ENCODE peak calls at places on chromosomes 5 and 9, in ten cellular contexts. F is GM12891, T is transverse colon, I is breast epithelium, B is SK-N-SH, O is prostate gland, S is SK-N-MC, D is stomach, U is H1, H is HepG2. K is an unnamed sample.

GRCh38 chr5:73825219-73825618 is 199.2 kb downstream of the ARHGEF28 start:
- DNase-seq in F (no peak), T (no peak), I (no peak), B (no peak), O (no peak), S (no peak), D (no peak), U (no peak), H (no peak), K (no peak)

GRCh38 chr9:95857122-95857521 is 18.4 kb upstream of the ERCC6L2 start:
- DNase-seq in F (no peak), T (no peak), I (no peak), B (peak), O (no peak), S (no peak), D (no peak), U (no peak), H (peak), K (peak)

GRCh38 chr5:173204185-173204979 is 30.6 kb downstream of the NKX2-5 start:
- DNase-seq in F (no peak), T (no peak), I (no peak), B (no peak), O (no peak), S (no peak), D (no peak), U (no peak), H (peak), K (peak)

GRCh38 chr5:128109766-128110165 is 26.2 kb downstream of the SLC12A2 start:
- DNase-seq in F (no peak), T (no peak), I (no peak), B (no peak), O (no peak), S (no peak), D (no peak), U (no peak), H (no peak), K (no peak)

GRCh38 chr5:153939101-153939500 is 99.6 kb downstream of the FAM114A2 start:
- DNase-seq in F (no peak), T (no peak), I (no peak), B (no peak), O (no peak), S (no peak), D (no peak), U (no peak), H (no peak), K (no peak)

GRCh38 chr9:133684461-133685361 is 48.5 kb downstream of the DBH start:
- DNase-seq in F (no peak), T (no peak), I (no peak), B (no peak), O (no peak), S (no peak), D (no peak), U (no peak), H (no peak), K (no peak)

GRCh38 chr9:114799441-114799840 is 6.4 kb downstream of the TNFSF15 start:
- DNase-seq in F (no peak), T (no peak), I (no peak), B (peak), O (no peak), S (no peak), D (no peak), U (peak), H (peak), K (no peak)

GRCh38 chr9:38232895-38233294 is 159.6 kb upstream of the ALDH1B1 start:
- DNase-seq in F (no peak), T (no peak), I (no peak), B (no peak), O (no peak), S (no peak), D (no peak), U (no peak), H (no peak), K (no peak)

GRCh38 chr5:185095-186070 is 5.9 kb upstream of the LRRC14B start:
- DNase-seq in F (no peak), T (no peak), I (no peak), B (no peak), O (no peak), S (no peak), D (no peak), U (no peak), H (no peak), K (no peak)

GRCh38 chr5:150774145-150774544 is 4.4 kb upstream of the SMIM3 start:
- DNase-seq in F (no peak), T (no peak), I (no peak), B (peak), O (no peak), S (no peak), D (no peak), U (no peak), H (no peak), K (peak)

GRCh38 chr5:96384353-96384752 is 48.7 kb downstream of the PCSK1 start:
- DNase-seq in F (no peak), T (no peak), I (peak), B (no peak), O (no peak), S (no peak), D (no peak), U (no peak), H (peak), K (peak)

GRCh38 chr5:140145818-140146522 is 20.2 kb downstream of the IGIP start:
- DNase-seq in F (peak), T (peak), I (no peak), B (peak), O (peak), S (no peak), D (peak), U (no peak), H (peak), K (peak)

GRCh38 chr9:6194934-6195333 is 20.7 kb upstream of the IL33 start:
- DNase-seq in F (no peak), T (no peak), I (no peak), B (no peak), O (no peak), S (no peak), D (no peak), U (no peak), H (peak), K (no peak)

GRCh38 chr5:114101153-114101552 is 260.7 kb upstream of the KCNN2 start:
- DNase-seq in F (no peak), T (no peak), I (no peak), B (peak), O (peak), S (no peak), D (no peak), U (no peak), H (peak), K (peak)

GRCh38 chr5:72633649-72634048 is 126.4 kb upstream of the ZNF366 start:
- DNase-seq in F (no peak), T (no peak), I (no peak), B (no peak), O (no peak), S (no peak), D (no peak), U (no peak), H (no peak), K (no peak)

GRCh38 chr9:91116226-91116625 is 245.5 kb downstream of the AUH start:
- DNase-seq in F (no peak), T (no peak), I (no peak), B (no peak), O (no peak), S (no peak), D (peak), U (no peak), H (no peak), K (no peak)

GRCh38 chr9:132694144-132694543 is 23.9 kb downstream of the GTF3C4 start:
- DNase-seq in F (no peak), T (no peak), I (no peak), B (no peak), O (no peak), S (no peak), D (no peak), U (no peak), H (no peak), K (no peak)

DNA sequence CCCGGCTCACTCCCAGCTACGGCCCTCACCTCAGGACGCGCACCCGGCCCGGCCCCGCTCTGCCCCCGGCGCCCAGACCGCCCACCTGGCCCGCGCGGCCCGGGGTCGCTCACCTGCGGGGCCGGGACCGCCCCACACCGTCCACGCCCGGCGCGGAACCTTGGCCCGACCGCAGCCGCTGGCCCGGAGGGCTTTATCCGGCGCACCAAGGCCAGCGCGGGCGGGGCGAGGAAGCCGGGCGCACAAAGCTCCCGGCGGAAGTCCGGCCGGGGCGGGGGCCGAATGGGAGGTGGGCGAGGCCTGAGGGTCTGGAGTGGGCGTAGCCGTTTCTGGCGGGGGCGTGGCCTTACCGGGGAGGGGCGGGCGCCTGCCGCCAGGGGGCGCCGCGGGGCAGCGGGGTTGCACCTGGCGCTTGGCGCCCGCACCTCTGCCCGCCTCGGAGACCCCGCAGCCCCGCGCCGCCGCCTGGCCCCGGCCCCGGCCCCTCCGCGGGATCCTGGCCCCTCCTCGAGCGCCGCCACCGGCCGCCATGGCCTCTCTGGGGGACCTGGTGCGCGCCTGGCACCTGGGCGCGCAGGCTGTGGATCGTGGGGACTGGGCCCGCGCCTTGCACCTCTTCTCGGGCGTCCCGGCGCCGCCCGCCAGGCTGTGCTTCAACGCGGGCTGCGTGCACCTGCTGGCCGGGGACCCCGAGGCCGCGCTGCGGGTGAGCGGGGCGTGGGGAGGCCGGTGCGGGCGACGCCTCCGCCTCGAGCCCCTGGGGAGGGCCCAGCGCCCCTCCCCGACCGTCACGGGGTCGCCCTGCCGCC is at the start of the genes EXD3 and NOXA1:
- DNase-seq in F (peak), T (peak), I (peak), B (peak), O (peak), S (peak), D (peak), U (peak), H (peak), K (peak)
- TF ChIP-seq POLR2AphosphoS5 in F (no peak), T (peak), I (peak), B (no peak), O (peak), S (peak), D (peak), U (no peak), H (no peak), K (peak)

GRCh38 chr9:89695441-89695891 is 90.7 kb downstream of the GADD45G start:
- DNase-seq in F (no peak), T (no peak), I (no peak), B (no peak), O (no peak), S (no peak), D (no peak), U (no peak), H (no peak), K (no peak)
- TF ChIP-seq POLR2AphosphoS5 in F (no peak), T (no peak), I (no peak), B (no peak), O (no peak), S (no peak), D (no peak), U (no peak), H (no peak), K (no peak)

GRCh38 chr5:134005415-134006118 is 792 bp upstream of the VDAC1 start:
- DNase-seq in F (peak), T (peak), I (no peak), B (peak), O (peak), S (no peak), D (peak), U (no peak), H (no peak), K (no peak)

GRCh38 chr5:134003957-134004625 is 684 bp downstream of the VDAC1 start:
- DNase-seq in F (peak), T (peak), I (peak), B (peak), O (peak), S (no peak), D (peak), U (no peak), H (no peak), K (peak)

GRCh38 chr5:134007581-134008256 is 2.9 kb upstream of the VDAC1 start:
- DNase-seq in F (no peak), T (no peak), I (no peak), B (peak), O (no peak), S (no peak), D (no peak), U (no peak), H (no peak), K (no peak)

GRCh38 chr5:134004626-134005414 is at the start of gene VDAC1:
- DNase-seq in F (peak), T (peak), I (peak), B (peak), O (peak), S (no peak), D (peak), U (no peak), H (no peak), K (peak)

DNA sequence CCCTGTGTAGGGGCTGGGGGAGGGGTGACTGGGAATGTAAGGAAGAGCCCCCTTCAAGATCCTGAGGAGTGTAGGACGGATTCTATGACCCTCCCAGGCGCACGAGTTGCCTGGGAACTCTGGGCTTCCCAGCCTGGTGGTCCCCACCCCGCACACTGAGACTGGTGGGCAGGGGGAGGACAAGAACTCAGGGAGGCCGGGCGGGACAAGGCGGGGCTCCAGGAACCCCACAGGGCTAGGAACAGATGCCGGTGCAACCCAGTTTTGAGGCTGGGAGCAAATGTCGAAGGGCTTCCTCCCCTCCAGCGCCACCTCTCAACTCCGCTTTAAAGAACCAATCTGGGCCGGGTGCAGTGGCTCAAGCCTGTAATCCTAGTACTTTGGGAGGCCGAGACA is 1.3 kb upstream of the VDAC1 start:
- DNase-seq in F (no peak), T (no peak), I (no peak), B (no peak), O (no peak), S (no peak), D (no peak), U (no peak), H (no peak), K (no peak)
- TF ChIP-seq POLR2AphosphoS5 in F (no peak), T (no peak), I (no peak), B (no peak), O (no peak), S (no peak), D (no peak), U (no peak), H (no peak), K (no peak)

GRCh38 chr9:15480028-15480427 is 30.7 kb downstream of the PSIP1 start:
- DNase-seq in F (no peak), T (no peak), I (no peak), B (no peak), O (no peak), S (no peak), D (no peak), U (no peak), H (peak), K (no peak)

GRCh38 chr9:15475923-15476536 is 34.7 kb downstream of the PSIP1 start:
- DNase-seq in F (no peak), T (no peak), I (no peak), B (no peak), O (no peak), S (no peak), D (no peak), U (no peak), H (no peak), K (no peak)
- TF ChIP-seq POLR2AphosphoS5 in F (no peak), T (no peak), I (no peak), B (no peak), O (no peak), S (no peak), D (no peak), U (no peak), H (no peak), K (no peak)

DNA sequence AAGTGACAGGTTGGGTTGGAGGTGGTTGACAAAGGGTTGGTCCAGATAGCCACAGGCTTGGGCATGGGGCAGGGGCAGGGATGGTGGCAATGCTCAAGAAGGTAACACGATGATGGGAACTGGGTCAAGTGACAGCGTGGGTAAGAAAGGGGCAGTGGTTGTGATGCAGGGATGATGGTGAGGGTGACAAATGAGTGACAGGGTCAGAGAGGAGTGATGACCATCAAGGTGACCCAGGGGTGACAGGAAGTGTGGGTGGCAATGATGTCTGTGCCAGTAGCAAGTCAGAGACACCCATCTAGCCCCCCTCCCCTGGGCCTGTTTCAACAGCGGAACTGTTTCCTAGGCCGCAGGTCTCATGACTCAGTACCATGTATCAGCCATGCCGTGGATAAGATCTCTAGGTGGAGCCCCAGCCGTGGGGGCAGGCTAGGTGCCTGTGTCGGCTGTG is 20.5 kb downstream of the AQP3 start:
- DNase-seq in F (no peak), T (no peak), I (no peak), B (no peak), O (no peak), S (no peak), D (no peak), U (no peak), H (no peak), K (no peak)
- TF ChIP-seq POLR2AphosphoS5 in F (no peak), T (no peak), I (no peak), B (no peak), O (no peak), S (no peak), D (no peak), U (no peak), H (no peak), K (no peak)

K was measured in endothelial cell of umbilical vein.